ENCODE peak calls at places on chromosomes 4 and X, in eight cellular contexts. E, D, H, Q, G, F, R and N are unnamed samples.

GRCh38 chrX:13695601-13696115 is 6.7 kb downstream of the RAB9A start:
- DNase-seq in E (no peak), D (no peak), F (no peak), H (no peak), R (no peak), Q (no peak), G (no peak), N (no peak)

GRCh38 chr4:15655223-15656037 is at the start of gene FBXL5:
- DNase-seq in D (peak), G (peak), F (peak), H (peak), E (no peak), R (peak), Q (peak), N (peak)

GRCh38 chr4:31089815-31090214 is 369.6 kb downstream of the PCDH7 start:
- DNase-seq in H (peak), R (peak), F (no peak), D (peak), G (peak), E (peak), Q (peak), N (no peak)

GRCh38 chrX:104112326-104112951 is at the start of gene ZCCHC18:
- DNase-seq in H (peak), D (peak), Q (no peak), F (peak), R (peak), G (peak), E (no peak), N (peak)

GRCh38 chr4:149371021-149371420 is 444.6 kb downstream of the IQCM start:
- DNase-seq in E (peak), D (peak), H (peak), R (no peak), Q (no peak), F (peak), G (peak), N (peak)

GRCh38 chr4:48247142-48247877 is 22.3 kb downstream of the TEC start:
- DNase-seq in F (peak), H (peak), G (peak), E (no peak), Q (no peak), R (no peak), D (peak), N (peak)

GRCh38 chrX:40273356-40274050 is 175.7 kb upstream of the BCOR start:
- DNase-seq in H (peak), G (no peak), D (peak), F (no peak), Q (no peak), R (no peak), E (no peak), N (no peak)

GRCh38 chr4:7594013-7594412 is 159.3 kb upstream of the PSAPL1 start:
- DNase-seq in D (no peak), R (no peak), F (no peak), H (no peak), E (no peak), Q (no peak), G (no peak), N (no peak)

GRCh38 chr4:125735107-125735506 is 420.4 kb downstream of the FAT4 start:
- DNase-seq in Q (peak), H (peak), G (peak), R (no peak), F (no peak), D (peak), E (no peak), N (peak)

GRCh38 chr4:86544313-86544966 is 49.7 kb upstream of the PTPN13 start:
- DNase-seq in G (no peak), D (no peak), Q (no peak), H (no peak), R (no peak), E (no peak), F (peak), N (no peak)

GRCh38 chr4:48329193-48329592 is 12.1 kb upstream of the SLAIN2 start:
- DNase-seq in G (no peak), E (no peak), H (no peak), R (no peak), D (no peak), F (no peak), Q (no peak), N (no peak)

GRCh38 chrX:71251456-71251973 is 2.4 kb downstream of the ZMYM3 start:
- DNase-seq in E (no peak), R (no peak), G (no peak), Q (no peak), F (peak), D (no peak), H (no peak), N (peak)

GRCh38 chr4:127575888-127576287 is 56.9 kb upstream of the INTU start:
- DNase-seq in F (no peak), D (no peak), H (no peak), R (no peak), Q (no peak), G (no peak), E (no peak), N (peak)

GRCh38 chr4:16123356-16124084 is 39.7 kb upstream of the PROM1 start:
- DNase-seq in Q (no peak), R (peak), E (no peak), D (no peak), G (no peak), H (no peak), F (no peak), N (no peak)

GRCh38 chr4:150593996-150594395 is 12.0 kb downstream of the MAB21L2 start:
- DNase-seq in E (no peak), F (no peak), R (no peak), G (peak), Q (no peak), D (peak), H (peak), N (peak)
- H3K4me3 ChIP-seq in E (no peak), F (no peak), R (no peak), G (no peak), Q (no peak), D (no peak), H (no peak), N (no peak)

GRCh38 chr4:184349283-184350039 is 124.9 kb downstream of the IRF2 start:
- DNase-seq in F (no peak), G (no peak), H (no peak), E (no peak), D (no peak), Q (no peak), R (peak), N (no peak)

GRCh38 chr4:184352891-184353290 is 121.5 kb downstream of the IRF2 start:
- DNase-seq in R (no peak), F (peak), Q (no peak), H (no peak), G (no peak), E (no peak), D (no peak), N (no peak)

GRCh38 chr4:184350213-184350817 is 124.0 kb downstream of the IRF2 start:
- DNase-seq in E (no peak), H (no peak), Q (no peak), R (no peak), G (no peak), D (no peak), F (no peak), N (no peak)

GRCh38 chr4:184351560-184352451 is 122.5 kb downstream of the IRF2 start:
- DNase-seq in Q (no peak), D (no peak), R (no peak), G (no peak), H (no peak), F (peak), E (no peak), N (no peak)

GRCh38 chr4:184350964-184351363 is 123.4 kb downstream of the IRF2 start:
- DNase-seq in E (no peak), H (no peak), G (no peak), R (no peak), F (no peak), D (no peak), Q (no peak), N (no peak)
- H3K4me3 ChIP-seq in E (no peak), H (no peak), G (no peak), R (no peak), F (peak), D (no peak), Q (no peak), N (no peak)

GRCh38 chr4:101239685-101240084 is 107.6 kb downstream of the PPP3CA start:
- DNase-seq in G (no peak), F (no peak), H (no peak), E (no peak), R (no peak), D (no peak), Q (no peak), N (peak)
- H3K4me3 ChIP-seq in G (no peak), F (no peak), H (no peak), E (peak), R (no peak), D (no peak), Q (no peak), N (no peak)

GRCh38 chrX:16708016-16708415 is 4.5 kb downstream of the CTPS2 start:
- DNase-seq in Q (no peak), G (no peak), H (peak), E (no peak), R (no peak), D (no peak), F (no peak), N (no peak)

GRCh38 chrX:16712116-16712824 is at the start of gene CTPS2:
- DNase-seq in G (peak), R (peak), D (peak), H (peak), E (no peak), Q (peak), F (peak), N (peak)

GRCh38 chrX:16714504-16714903 is 2.0 kb upstream of the CTPS2 start:
- DNase-seq in D (no peak), F (no peak), Q (no peak), G (no peak), E (no peak), H (no peak), R (no peak), N (no peak)

GRCh38 chrX:16712825-16713155 is 321 bp upstream of the CTPS2 start:
- DNase-seq in Q (no peak), F (no peak), E (no peak), R (no peak), D (no peak), H (peak), G (no peak), N (no peak)

DNA sequence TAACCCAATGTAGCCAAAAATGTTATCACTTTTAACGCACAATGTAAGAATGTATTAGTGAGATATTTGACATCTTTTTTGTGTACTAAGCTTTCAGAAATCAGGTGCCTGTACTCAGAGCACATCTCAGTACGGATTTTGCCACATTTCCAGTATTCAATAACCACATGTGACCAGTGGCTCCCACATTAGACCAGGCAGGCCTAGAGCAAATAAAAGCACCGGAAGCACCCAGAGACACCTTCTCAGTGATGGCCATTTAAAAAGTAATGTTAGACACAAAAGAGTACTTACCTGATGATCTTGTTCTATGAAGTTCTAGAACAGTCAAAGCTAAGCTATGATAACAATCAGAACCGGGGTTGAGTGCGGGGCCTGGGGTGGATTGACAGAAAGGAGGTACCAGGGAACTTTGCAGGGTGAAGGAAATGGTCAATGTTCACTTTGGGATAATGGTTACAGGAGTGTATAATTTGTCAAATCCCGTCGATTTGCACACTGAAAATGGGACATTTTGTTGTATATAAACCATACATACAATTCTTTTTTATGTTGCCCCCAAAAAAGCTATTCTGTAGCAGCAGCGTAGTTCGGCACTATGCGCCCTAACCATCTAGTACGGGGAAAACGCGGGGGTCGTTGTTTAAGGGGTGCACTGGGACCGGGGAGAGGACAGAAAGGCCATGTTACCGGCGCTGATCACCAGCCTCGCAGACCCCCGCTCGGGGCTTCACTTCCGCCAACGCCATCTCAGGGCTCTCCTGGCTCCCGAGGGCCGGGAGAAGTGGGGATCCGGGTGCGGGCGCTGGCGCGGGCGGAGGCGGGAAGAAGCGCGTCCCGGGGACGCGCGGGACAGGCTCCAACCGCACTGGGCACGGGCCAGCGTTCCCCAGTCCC is 1.0 kb downstream of the CTPS2 start:
- DNase-seq in Q (no peak), G (no peak), E (no peak), F (peak), R (no peak), H (no peak), D (no peak), N (peak)
- H3K4me3 ChIP-seq in Q (peak), G (peak), E (peak), F (peak), R (peak), H (peak), D (peak), N (peak)

DNA sequence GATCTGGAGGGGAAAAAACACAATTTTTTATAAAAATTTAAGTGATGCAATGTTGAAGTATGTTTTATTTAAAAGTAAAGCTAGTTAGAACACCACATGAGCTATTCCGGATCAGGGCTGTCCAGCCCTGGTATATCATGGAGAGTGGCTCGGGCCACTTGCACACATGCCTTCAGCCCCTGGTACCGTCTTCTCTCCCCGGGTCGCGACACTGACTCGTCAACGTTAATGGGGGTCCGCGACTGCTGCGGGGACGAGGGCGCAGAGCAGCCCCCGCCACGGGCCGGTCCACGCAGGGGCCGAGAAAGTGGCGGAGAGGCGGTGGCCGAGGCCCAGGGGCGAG is 204.7 kb downstream of the TENM3 start:
- DNase-seq in G (no peak), R (no peak), Q (no peak), D (no peak), H (peak), F (no peak), E (no peak), N (peak)
- H3K4me3 ChIP-seq in G (peak), R (peak), Q (no peak), D (peak), H (peak), F (no peak), E (no peak), N (peak)

DNA sequence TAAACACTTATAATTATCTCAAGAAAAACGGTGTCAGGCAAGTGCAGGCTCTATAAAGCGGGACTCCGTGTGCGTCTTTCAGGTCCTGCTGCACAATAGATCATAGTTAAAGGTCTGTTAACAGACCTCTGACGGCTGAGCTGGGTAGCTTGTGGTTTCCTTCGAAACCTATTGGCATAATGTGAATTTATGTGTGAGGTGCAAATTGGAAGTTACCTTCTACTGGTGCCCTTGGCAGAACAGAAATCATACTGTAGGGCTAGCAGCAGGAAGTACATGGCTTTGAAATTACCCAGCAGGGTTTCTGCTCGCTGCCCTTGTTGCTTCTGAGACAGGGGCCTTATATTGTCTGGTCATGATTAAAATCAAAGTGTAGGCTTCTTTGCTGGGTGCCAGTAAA is 216.4 kb upstream of the HAND2 start:
- DNase-seq in D (no peak), H (no peak), F (no peak), E (no peak), Q (no peak), R (no peak), G (no peak), N (no peak)
- H3K4me3 ChIP-seq in D (no peak), H (no peak), F (no peak), E (no peak), Q (no peak), R (no peak), G (no peak), N (no peak)

GRCh38 chr4:77817304-77818076 is 1.7 kb downstream of the CNOT6L start:
- DNase-seq in D (peak), R (no peak), G (peak), Q (no peak), E (no peak), H (peak), F (peak), N (no peak)
- H3K4me3 ChIP-seq in D (peak), R (peak), G (peak), Q (no peak), E (peak), H (peak), F (peak), N (peak)